ENCODE peak calls at places on chromosomes 5 and 9, in eight cellular contexts. One of them, this sample, is unnamed. For H3K36me3, the result is how much of the 10 kb centered on the place peaks cover.

GRCh38 chr9:33517373-33517772 is 6.7 kb upstream of the ANKRD18B start:
- DNase-seq in uterus: no peak
- DNase-seq in GM23248: peak
- DNase-seq in prostate gland: no peak
- DNase-seq in osteoblast: no peak
- DNase-seq in keratinocyte: no peak
- DNase-seq in fibroblast of lung: peak
- DNase-seq in mesendoderm: peak
- DNase-seq in this sample: no peak

GRCh38 chr5:72109051-72109411 is 1.8 kb downstream of the MAP1B start:
- DNase-seq in keratinocyte: no peak
- DNase-seq in fibroblast of lung: no peak
- DNase-seq in uterus: no peak
- DNase-seq in prostate gland: no peak
- DNase-seq in osteoblast: no peak
- DNase-seq in GM23248: no peak
- DNase-seq in mesendoderm: no peak
- DNase-seq in this sample: no peak

GRCh38 chr9:99109522-99109921 is 4.6 kb downstream of the TGFBR1 start:
- DNase-seq in osteoblast: no peak
- DNase-seq in mesendoderm: no peak
- DNase-seq in uterus: no peak
- DNase-seq in GM23248: peak
- DNase-seq in fibroblast of lung: peak
- DNase-seq in keratinocyte: no peak
- DNase-seq in prostate gland: no peak
- DNase-seq in this sample: no peak

GRCh38 chr5:36279054-36279698 is 22.5 kb downstream of the RANBP3L start:
- DNase-seq in uterus: no peak
- DNase-seq in prostate gland: no peak
- DNase-seq in keratinocyte: no peak
- DNase-seq in GM23248: peak
- DNase-seq in osteoblast: no peak
- DNase-seq in fibroblast of lung: peak
- DNase-seq in mesendoderm: peak
- DNase-seq in this sample: no peak

GRCh38 chr5:148455055-148455675 is 71.4 kb downstream of the FBXO38 start:
- DNase-seq in mesendoderm: peak
- DNase-seq in keratinocyte: no peak
- DNase-seq in osteoblast: no peak
- DNase-seq in uterus: no peak
- DNase-seq in GM23248: peak
- DNase-seq in prostate gland: no peak
- DNase-seq in fibroblast of lung: no peak
- DNase-seq in this sample: no peak

GRCh38 chr5:118247468-118247867 is 740.9 kb downstream of the DTWD2 start:
- DNase-seq in keratinocyte: no peak
- DNase-seq in prostate gland: no peak
- DNase-seq in osteoblast: peak
- DNase-seq in fibroblast of lung: no peak
- DNase-seq in GM23248: no peak
- DNase-seq in mesendoderm: no peak
- DNase-seq in uterus: no peak
- DNase-seq in this sample: no peak

GRCh38 chr9:14018061-14018460 is 295.9 kb downstream of the NFIB start:
- DNase-seq in prostate gland: no peak
- DNase-seq in keratinocyte: peak
- DNase-seq in mesendoderm: no peak
- DNase-seq in osteoblast: no peak
- DNase-seq in fibroblast of lung: peak
- DNase-seq in uterus: no peak
- DNase-seq in GM23248: peak
- DNase-seq in this sample: no peak

GRCh38 chr5:112737088-112737471 is 605 bp upstream of the APC start:
- DNase-seq in mesendoderm: no peak
- DNase-seq in osteoblast: no peak
- DNase-seq in prostate gland: no peak
- DNase-seq in fibroblast of lung: no peak
- DNase-seq in keratinocyte: no peak
- DNase-seq in GM23248: no peak
- DNase-seq in uterus: no peak
- DNase-seq in this sample: no peak

GRCh38 chr5:76426391-76426802 is 23.3 kb downstream of the IQGAP2 start:
- DNase-seq in GM23248: no peak
- DNase-seq in prostate gland: no peak
- DNase-seq in keratinocyte: no peak
- DNase-seq in fibroblast of lung: no peak
- DNase-seq in mesendoderm: peak
- DNase-seq in uterus: no peak
- DNase-seq in osteoblast: no peak
- DNase-seq in this sample: no peak

GRCh38 chr5:107135391-107135790 is 535.3 kb downstream of the EFNA5 start:
- DNase-seq in osteoblast: no peak
- DNase-seq in mesendoderm: no peak
- DNase-seq in uterus: no peak
- DNase-seq in fibroblast of lung: peak
- DNase-seq in keratinocyte: no peak
- DNase-seq in prostate gland: no peak
- DNase-seq in GM23248: peak
- DNase-seq in this sample: no peak

GRCh38 chr9:129851821-129852220 is 16.6 kb downstream of the USP20 start:
- DNase-seq in uterus: no peak
- DNase-seq in fibroblast of lung: no peak
- DNase-seq in mesendoderm: no peak
- DNase-seq in osteoblast: no peak
- DNase-seq in keratinocyte: no peak
- DNase-seq in GM23248: no peak
- DNase-seq in prostate gland: no peak
- DNase-seq in this sample: no peak

GRCh38 chr9:86458456-86458855 is 104.2 kb upstream of the TUT7 start:
- DNase-seq in keratinocyte: no peak
- DNase-seq in fibroblast of lung: no peak
- DNase-seq in mesendoderm: peak
- DNase-seq in prostate gland: no peak
- DNase-seq in GM23248: no peak
- DNase-seq in osteoblast: no peak
- DNase-seq in uterus: no peak
- DNase-seq in this sample: no peak

GRCh38 chr5:171601266-171601881 is 181.9 kb downstream of the FGF18 start:
- DNase-seq in osteoblast: no peak
- DNase-seq in fibroblast of lung: no peak
- DNase-seq in keratinocyte: no peak
- DNase-seq in uterus: no peak
- DNase-seq in prostate gland: no peak
- DNase-seq in GM23248: no peak
- DNase-seq in mesendoderm: no peak
- DNase-seq in this sample: peak

GRCh38 chr9:65411901-65412300 is 126.9 kb upstream of the FOXD4L5 start:
- DNase-seq in fibroblast of lung: no peak
- DNase-seq in uterus: no peak
- DNase-seq in mesendoderm: no peak
- DNase-seq in GM23248: no peak
- DNase-seq in prostate gland: no peak
- DNase-seq in keratinocyte: no peak
- DNase-seq in osteoblast: no peak
- DNase-seq in this sample: no peak

GRCh38 chr9:16552252-16552651 is 318.2 kb downstream of the BNC2 start:
- DNase-seq in osteoblast: no peak
- DNase-seq in GM23248: no peak
- DNase-seq in keratinocyte: no peak
- DNase-seq in fibroblast of lung: no peak
- DNase-seq in prostate gland: no peak
- DNase-seq in uterus: no peak
- DNase-seq in mesendoderm: no peak
- DNase-seq in this sample: no peak

GRCh38 chr5:5273398-5273797 is 133.3 kb downstream of the ADAMTS16 start:
- DNase-seq in osteoblast: no peak
- DNase-seq in uterus: no peak
- DNase-seq in GM23248: no peak
- DNase-seq in fibroblast of lung: no peak
- DNase-seq in prostate gland: no peak
- DNase-seq in mesendoderm: no peak
- DNase-seq in keratinocyte: no peak
- DNase-seq in this sample: no peak

GRCh38 chr9:125932012-125932411 is 184.8 kb downstream of the PBX3 start:
- DNase-seq in GM23248: peak
- DNase-seq in osteoblast: peak
- DNase-seq in keratinocyte: peak
- DNase-seq in mesendoderm: peak
- DNase-seq in fibroblast of lung: peak
- DNase-seq in prostate gland: peak
- DNase-seq in uterus: peak
- DNase-seq in this sample: peak

GRCh38 chr9:134384811-134385479 is 58.7 kb downstream of the RXRA start:
- DNase-seq in keratinocyte: no peak
- DNase-seq in osteoblast: peak
- DNase-seq in fibroblast of lung: no peak
- DNase-seq in mesendoderm: no peak
- DNase-seq in uterus: no peak
- DNase-seq in prostate gland: no peak
- DNase-seq in GM23248: peak
- DNase-seq in this sample: no peak

DNA sequence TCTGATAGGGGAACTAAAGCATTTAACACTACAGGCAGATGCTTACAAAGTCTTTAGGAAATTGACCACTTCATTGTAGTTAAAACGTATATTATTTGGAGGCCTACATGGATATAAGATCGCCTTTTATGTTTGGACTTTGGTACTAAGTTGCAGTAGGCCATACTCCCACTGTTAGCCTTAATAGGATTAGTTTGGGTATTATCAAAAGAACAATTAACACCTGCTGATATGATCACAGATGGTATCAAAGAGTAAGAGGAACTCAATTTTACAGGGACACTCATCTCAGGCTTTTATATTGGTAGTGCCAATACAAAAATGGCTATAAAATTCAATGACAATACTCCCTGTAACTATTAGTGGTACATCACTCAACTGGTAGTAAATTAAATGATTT is 1183.0 kb downstream of the MAT2B start:
- DNase-seq in keratinocyte: no peak
- DNase-seq in uterus: no peak
- DNase-seq in prostate gland: no peak
- DNase-seq in fibroblast of lung: no peak
- DNase-seq in osteoblast: no peak
- DNase-seq in GM23248: no peak
- DNase-seq in mesendoderm: peak
- DNase-seq in this sample: no peak
- H3K36me3 ChIP-seq in keratinocyte: under half
- H3K36me3 ChIP-seq in uterus: under half
- H3K36me3 ChIP-seq in prostate gland: under half
- H3K36me3 ChIP-seq in fibroblast of lung: under half
- H3K36me3 ChIP-seq in osteoblast: under half
- H3K36me3 ChIP-seq in GM23248: under half
- H3K36me3 ChIP-seq in mesendoderm: under half
- H3K36me3 ChIP-seq in this sample: under half

DNA sequence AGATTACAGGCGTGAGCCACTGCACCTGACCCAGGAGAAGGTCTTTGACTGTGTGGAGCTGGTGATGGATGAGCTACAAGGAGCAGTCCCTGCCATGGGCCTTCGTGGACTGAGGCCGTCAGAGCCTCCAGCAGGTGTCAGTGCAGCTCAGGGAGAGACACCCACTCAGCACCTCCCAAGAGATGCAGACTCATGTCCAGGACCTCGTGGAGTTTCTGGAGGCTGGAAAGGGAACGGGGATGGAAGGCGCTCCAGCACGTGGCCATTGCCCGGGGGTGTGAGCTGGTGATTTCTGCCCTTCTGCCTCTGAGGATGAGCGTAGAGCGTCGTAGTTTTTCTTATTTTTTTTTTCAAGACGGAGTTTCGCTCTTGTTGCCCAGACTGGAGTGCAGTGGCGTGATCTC is 9.5 kb downstream of the TOR4A start:
- DNase-seq in GM23248: peak
- DNase-seq in mesendoderm: peak
- DNase-seq in uterus: peak
- DNase-seq in osteoblast: peak
- DNase-seq in keratinocyte: no peak
- DNase-seq in fibroblast of lung: peak
- DNase-seq in prostate gland: peak
- DNase-seq in this sample: peak
- H3K27ac ChIP-seq in GM23248: no peak
- H3K27ac ChIP-seq in mesendoderm: no peak
- H3K27ac ChIP-seq in uterus: no peak
- H3K27ac ChIP-seq in osteoblast: no peak
- H3K27ac ChIP-seq in keratinocyte: no peak
- H3K27ac ChIP-seq in fibroblast of lung: no peak
- H3K27ac ChIP-seq in prostate gland: no peak
- H3K27ac ChIP-seq in this sample: no peak

DNA sequence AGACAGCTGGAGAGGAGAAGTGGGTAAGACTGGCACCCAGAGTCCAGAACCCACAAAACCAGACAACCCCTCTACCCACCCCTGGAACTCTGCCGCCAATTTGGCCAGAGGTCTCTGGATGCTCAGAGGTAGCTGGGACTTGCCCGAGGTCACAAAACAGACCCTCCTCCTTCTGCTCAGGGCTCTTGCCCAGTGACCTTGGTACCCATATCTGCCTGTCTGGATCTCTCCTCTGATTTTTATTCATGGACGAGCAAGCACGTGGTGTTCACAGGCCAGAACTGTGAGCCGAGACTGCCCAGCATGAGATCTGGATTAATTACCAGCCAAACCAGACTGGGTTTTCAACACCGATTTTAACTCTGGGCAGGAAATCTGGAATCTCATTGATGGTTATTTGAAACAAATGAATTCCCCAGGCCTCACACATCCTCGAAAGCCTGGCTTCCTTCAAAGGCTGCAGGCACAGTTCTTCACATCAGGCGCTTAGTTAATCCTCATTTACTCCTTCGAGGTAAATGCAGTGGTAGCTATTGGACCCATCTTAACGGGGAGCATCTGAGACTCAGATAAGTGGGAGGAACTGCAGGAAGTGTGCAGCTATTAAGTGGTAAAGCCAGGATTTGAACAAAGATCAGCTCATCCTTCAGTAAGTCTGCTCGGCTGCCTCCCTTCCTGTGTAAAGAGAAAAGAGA is 21.4 kb downstream of the COL27A1 start:
- DNase-seq in osteoblast: no peak
- DNase-seq in prostate gland: no peak
- DNase-seq in fibroblast of lung: no peak
- DNase-seq in keratinocyte: no peak
- DNase-seq in uterus: no peak
- DNase-seq in GM23248: peak
- DNase-seq in mesendoderm: peak
- DNase-seq in this sample: no peak
- H3K36me3 ChIP-seq in osteoblast: under half
- H3K36me3 ChIP-seq in prostate gland: under half
- H3K36me3 ChIP-seq in fibroblast of lung: under half
- H3K36me3 ChIP-seq in keratinocyte: under half
- H3K36me3 ChIP-seq in uterus: under half
- H3K36me3 ChIP-seq in GM23248: under half
- H3K36me3 ChIP-seq in mesendoderm: under half
- H3K36me3 ChIP-seq in this sample: under half

DNA sequence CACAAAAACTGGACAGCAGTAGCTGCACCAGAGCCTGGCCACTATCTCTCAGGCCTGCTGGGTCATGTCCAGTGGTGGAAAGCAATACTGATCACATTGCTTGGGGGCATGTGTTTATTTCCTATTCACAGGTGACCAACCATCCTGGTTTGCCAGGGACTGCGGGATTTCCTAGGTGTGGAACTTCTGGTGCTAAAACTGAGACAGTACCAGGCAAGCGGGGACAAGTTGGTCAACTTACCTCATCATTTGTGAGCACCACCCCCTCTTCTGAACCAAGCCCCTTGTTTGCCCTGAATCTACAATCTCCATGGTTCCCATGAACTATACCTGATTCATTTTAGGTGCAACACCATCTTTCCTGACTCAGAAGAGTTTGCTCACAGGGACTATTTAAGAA is 81.3 kb downstream of the TNC start:
- DNase-seq in keratinocyte: peak
- DNase-seq in GM23248: no peak
- DNase-seq in prostate gland: no peak
- DNase-seq in mesendoderm: no peak
- DNase-seq in fibroblast of lung: no peak
- DNase-seq in osteoblast: no peak
- DNase-seq in uterus: no peak
- DNase-seq in this sample: no peak
- H3K27ac ChIP-seq in keratinocyte: peak
- H3K27ac ChIP-seq in GM23248: peak
- H3K27ac ChIP-seq in prostate gland: no peak
- H3K27ac ChIP-seq in mesendoderm: no peak
- H3K27ac ChIP-seq in fibroblast of lung: no peak
- H3K27ac ChIP-seq in osteoblast: peak
- H3K27ac ChIP-seq in uterus: peak
- H3K27ac ChIP-seq in this sample: peak